ENCODE peak calls at places on chromosomes 5 and 9, in four cellular contexts. J is lower leg skin, L is GM03348, N is WTC11. Z is an unnamed sample.

GRCh38 chr5:110651507-110651906 is 75.0 kb downstream of the TMEM232 start:
- DNase-seq in J (no peak), N (no peak), L (peak), Z (no peak)

GRCh38 chr5:149549461-149550266 is 1.6 kb downstream of the CSNK1A1 start:
- DNase-seq in N (no peak), J (no peak), L (peak), Z (no peak)

GRCh38 chr9:114824130-114824529 is 18.3 kb upstream of the TNFSF15 start:
- DNase-seq in L (peak), N (no peak), J (no peak), Z (no peak)

GRCh38 chr9:98178874-98179850 is 13.3 kb downstream of the CORO2A start:
- DNase-seq in N (no peak), J (no peak), L (no peak), Z (no peak)

GRCh38 chr9:2809692-2810423 is 34.0 kb downstream of the PUM3 start:
- DNase-seq in J (no peak), N (no peak), L (peak), Z (peak)

GRCh38 chr9:84823426-84824271 is 154.1 kb downstream of the NTRK2 start:
- DNase-seq in N (no peak), L (no peak), J (peak), Z (no peak)

GRCh38 chr5:159045165-159045811 is 54.4 kb downstream of the EBF1 start:
- DNase-seq in J (no peak), N (no peak), L (no peak), Z (no peak)

GRCh38 chr9:127540664-127541041 is 71.4 kb upstream of the STXBP1 start:
- DNase-seq in L (no peak), J (peak), N (peak), Z (no peak)

GRCh38 chr9:127406799-127407504 is 10.0 kb downstream of the SLC2A8 start:
- DNase-seq in N (peak), J (no peak), L (no peak), Z (no peak)

GRCh38 chr5:149254506-149254905 is 17.2 kb upstream of the AFAP1L1 start:
- DNase-seq in L (peak), J (no peak), N (peak), Z (no peak)

GRCh38 chr5:55969956-55970355 is 24.8 kb downstream of the IL6ST start:
- DNase-seq in J (no peak), N (no peak), L (peak), Z (no peak)

GRCh38 chr9:108033976-108034964 is 544.7 kb upstream of the KLF4 start:
- DNase-seq in N (no peak), J (no peak), L (peak), Z (no peak)

GRCh38 chr5:125093776-125094175 is 347.3 kb upstream of the ZNF608 start:
- DNase-seq in L (peak), N (no peak), J (no peak), Z (no peak)

GRCh38 chr5:176837707-176838115 is 27.4 kb downstream of the UNC5A start:
- DNase-seq in L (peak), N (peak), J (peak), Z (peak)

GRCh38 chr9:36504154-36504550 is 68.5 kb upstream of the MELK start:
- DNase-seq in N (no peak), L (no peak), J (no peak), Z (no peak)

Z was measured in mucosa of gallbladder.